ENCODE peak calls at places on chromosomes 3 and 15, in five cellular contexts. V is fibroblast of lung, B is AG10803, A is HCT116, W is cardiac fibroblast. Z is an unnamed sample.

GRCh38 chr3:59286791-59287531 is 237.1 kb upstream of the CFAP20DC start:
- DNase-seq in V (peak), B (peak), W (no peak), A (no peak), Z (no peak)

GRCh38 chr15:30865257-30865656 is 38.5 kb upstream of the FAN1 start:
- DNase-seq in V (no peak), W (no peak), B (no peak), A (no peak), Z (no peak)

GRCh38 chr3:152860736-152861135 is 25.8 kb downstream of the P2RY1 start:
- DNase-seq in A (no peak), V (no peak), B (no peak), W (no peak), Z (no peak)

GRCh38 chr3:80006315-80006714 is 238.5 kb upstream of the ROBO1 start:
- DNase-seq in A (no peak), V (no peak), W (no peak), B (no peak), Z (no peak)

GRCh38 chr3:120028271-120029047 is 65.8 kb downstream of the GSK3B start:
- DNase-seq in A (no peak), V (no peak), W (no peak), B (no peak), Z (no peak)

GRCh38 chr3:120469440-120470415 is 18.9 kb upstream of the FSTL1 start:
- DNase-seq in V (peak), W (no peak), B (peak), A (peak), Z (no peak)

GRCh38 chr15:40289140-40289775 is 6.4 kb upstream of the ANKRD63 start:
- DNase-seq in A (no peak), V (no peak), W (no peak), B (no peak), Z (no peak)

GRCh38 chr3:45087155-45087554 is 59.0 kb downstream of the CDCP1 start:
- DNase-seq in V (no peak), W (peak), A (no peak), B (no peak), Z (no peak)

GRCh38 chr3:178079966-178080365 is 456.3 kb upstream of the KCNMB2 start:
- DNase-seq in V (no peak), B (no peak), A (no peak), W (no peak), Z (no peak)

GRCh38 chr3:43307226-43307625 is 20.9 kb downstream of the SNRK start:
- DNase-seq in V (no peak), A (no peak), B (peak), W (no peak), Z (no peak)

GRCh38 chr3:128820252-128820839 is 59.1 kb upstream of the ACAD9 start:
- DNase-seq in B (no peak), A (no peak), V (no peak), W (no peak), Z (no peak)

GRCh38 chr3:51684971-51685751 is 14.1 kb downstream of the TEX264 start:
- DNase-seq in A (no peak), W (no peak), V (no peak), B (no peak), Z (no peak)

GRCh38 chr15:74826372-74826819 is at the start of gene CPLX3:
- DNase-seq in W (peak), A (no peak), B (no peak), V (no peak), Z (no peak)

GRCh38 chr3:189806171-189806951 is 175.2 kb downstream of the TP63 start:
- DNase-seq in V (peak), W (peak), A (no peak), B (peak), Z (no peak)

GRCh38 chr3:175105066-175105465 is 245.9 kb downstream of the NAALADL2 start:
- DNase-seq in V (peak), A (no peak), W (no peak), B (peak), Z (no peak)

GRCh38 chr3:70064194-70064787 is 64.8 kb downstream of the SAMMSON start:
- DNase-seq in V (peak), W (peak), B (peak), A (peak), Z (no peak)

GRCh38 chr3:4426261-4426781 is 40.7 kb downstream of the SUMF1 start:
- DNase-seq in W (peak), B (peak), V (peak), A (no peak), Z (no peak)

GRCh38 chr15:48352474-48353072 is 21.3 kb downstream of the DUT start:
- DNase-seq in A (peak), B (peak), W (peak), V (peak), Z (no peak)

DNA sequence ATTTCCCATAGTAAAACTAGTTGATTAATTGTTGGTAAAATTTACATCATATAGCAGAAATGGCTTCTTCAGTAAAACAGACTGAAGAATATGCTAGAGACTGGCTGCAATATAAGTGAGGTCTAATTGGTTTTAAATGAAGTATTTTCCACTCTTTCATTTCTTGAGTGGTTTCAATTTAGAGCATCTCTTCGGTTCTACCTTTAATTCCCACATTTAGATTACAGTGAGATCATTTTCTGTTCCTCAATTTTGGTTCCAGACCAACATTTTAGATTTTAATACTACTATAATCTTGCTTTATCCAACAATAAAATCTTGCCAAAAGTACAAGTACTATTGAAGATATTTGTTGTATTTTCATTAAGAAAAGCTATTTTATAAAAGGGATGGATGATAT is 1.0 kb upstream of the LRCH3 start:
- DNase-seq in V (no peak), W (no peak), A (no peak), B (no peak), Z (no peak)
- H3K4me3 ChIP-seq in V (no peak), W (no peak), A (no peak), B (no peak), Z (no peak)

DNA sequence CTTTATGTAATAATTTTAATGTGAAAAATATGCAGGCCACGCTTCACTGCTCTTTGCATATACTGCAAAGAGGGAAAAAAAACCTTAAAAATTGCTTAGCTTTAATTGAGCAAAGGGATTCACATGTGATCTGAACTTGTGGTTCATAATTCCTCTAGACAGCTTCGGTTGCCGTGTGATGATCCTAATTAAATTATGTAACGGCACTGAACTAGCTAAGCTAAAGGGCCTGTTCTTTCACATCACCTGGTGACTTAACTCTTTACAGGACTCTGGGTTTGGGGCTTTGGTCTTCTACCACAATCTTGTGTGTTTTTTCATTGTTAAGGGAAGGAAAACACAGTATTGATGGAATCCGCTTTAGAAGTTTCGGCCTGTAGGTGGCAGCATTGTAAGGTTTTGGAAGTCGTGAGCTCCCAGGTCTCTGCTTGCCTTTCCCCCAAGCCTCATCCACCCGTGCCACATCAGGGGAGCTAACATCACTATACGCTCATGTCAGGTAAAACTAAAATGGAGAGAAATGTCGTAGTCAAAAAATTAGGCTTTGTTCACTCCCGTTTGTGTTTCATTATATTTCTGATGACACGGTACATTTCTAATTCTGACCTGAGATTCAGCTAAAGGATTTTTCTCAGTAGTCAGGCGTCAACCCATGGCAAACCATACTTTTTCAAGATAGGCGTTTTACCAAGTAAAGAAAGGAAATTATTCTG is 205.6 kb upstream of the DPH6 start:
- DNase-seq in W (peak), V (peak), A (peak), B (peak), Z (no peak)
- TF ChIP-seq CTCF in W (peak), V (peak), A (peak), B (peak), Z (peak)

GRCh38 chr3:46370784-46371183 is at the start of gene CCR5:
- DNase-seq in V (peak), W (no peak), B (no peak), A (no peak), Z (no peak)
- H3K4me3 ChIP-seq in V (no peak), W (no peak), B (no peak), A (no peak), Z (no peak)

GRCh38 chr3:8503461-8503860 is 1.8 kb downstream of the LMCD1 start:
- DNase-seq in A (no peak), B (no peak), V (peak), W (no peak), Z (no peak)

GRCh38 chr3:8504611-8504973 is 3.0 kb downstream of the LMCD1 start:
- DNase-seq in W (no peak), A (no peak), B (no peak), V (no peak), Z (no peak)

GRCh38 chr3:8501388-8502131 is at the start of gene LMCD1:
- DNase-seq in V (peak), A (peak), B (peak), W (peak), Z (peak)

GRCh38 chr3:8505621-8506020 is 4.0 kb downstream of the LMCD1 start:
- DNase-seq in W (no peak), B (no peak), V (no peak), A (no peak), Z (no peak)

DNA sequence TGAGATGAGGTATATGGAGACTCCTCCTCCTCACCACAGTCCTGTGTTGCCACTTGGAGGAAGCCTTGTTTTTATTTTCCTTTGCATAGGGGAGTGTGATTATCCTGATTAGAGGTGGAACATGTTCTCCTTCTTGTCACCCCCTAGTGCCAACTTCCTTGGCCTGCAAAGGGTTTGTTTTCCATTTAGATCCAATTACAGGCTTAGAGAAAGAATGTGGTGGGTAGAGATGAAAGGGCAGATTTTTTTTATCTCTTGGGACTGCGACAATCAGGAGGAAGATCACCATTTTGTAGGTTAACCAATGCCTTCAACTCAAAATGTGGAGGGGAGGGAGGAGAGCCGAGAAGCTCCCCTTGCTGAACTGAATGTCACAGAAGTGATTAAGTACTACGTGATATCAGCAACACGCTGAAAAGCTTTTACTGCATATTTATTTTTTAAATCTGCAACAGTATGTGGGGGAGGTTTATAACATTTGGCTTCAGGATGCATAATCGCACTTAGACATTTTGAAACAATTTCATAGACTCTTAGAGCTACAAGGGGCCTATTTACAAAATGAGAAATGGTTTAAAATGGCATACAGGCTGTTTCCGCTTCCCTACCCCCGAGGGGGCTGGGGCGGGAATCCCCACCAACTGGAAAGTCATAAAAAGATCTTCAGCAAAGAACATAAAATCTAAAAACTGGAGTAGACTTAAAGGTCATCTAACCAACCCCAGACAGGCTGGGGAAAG is 2.4 kb downstream of the LMCD1 start:
- DNase-seq in V (peak), A (no peak), W (peak), B (no peak), Z (no peak)
- TF ChIP-seq CTCF in V (no peak), A (no peak), W (no peak), B (peak), Z (no peak)

DNA sequence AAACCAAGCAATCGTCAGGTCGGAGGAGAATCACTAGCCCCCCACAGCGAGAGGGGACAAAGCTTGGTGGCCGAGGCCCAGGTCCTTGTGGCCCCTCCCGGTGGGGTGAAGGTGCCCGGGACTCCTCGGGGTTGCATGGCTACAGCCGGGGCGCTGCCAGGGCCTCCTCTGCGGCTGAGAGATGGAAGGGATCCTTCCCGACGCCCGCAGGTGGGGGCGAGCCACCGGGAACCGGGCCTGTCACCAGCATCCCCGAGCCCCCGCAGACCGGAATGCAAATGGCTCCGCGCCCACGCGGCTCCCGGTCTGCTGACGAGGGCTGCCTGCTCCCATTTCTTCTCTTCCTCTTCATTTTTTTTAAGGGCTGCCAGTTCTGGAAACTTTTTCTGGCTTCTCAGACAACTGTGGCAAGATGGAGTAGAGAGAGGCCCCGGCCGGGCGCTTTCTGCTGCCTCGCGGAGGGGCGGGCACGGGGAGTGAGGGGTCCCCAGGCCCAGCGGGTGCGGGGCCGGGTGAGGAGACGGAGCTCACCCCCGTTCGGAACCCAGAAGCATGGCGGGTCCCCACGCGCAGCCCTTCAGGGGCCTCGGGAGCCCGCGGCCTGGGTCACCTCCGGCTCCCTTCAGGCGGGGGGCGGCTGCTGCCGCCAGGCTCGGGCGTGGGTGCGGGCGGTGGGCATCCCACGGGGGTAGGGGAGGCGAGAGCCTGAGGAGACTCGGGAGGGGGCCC is 27.5 kb downstream of the MELTF start:
- DNase-seq in V (peak), A (no peak), W (peak), B (no peak), Z (no peak)
- H3K4me3 ChIP-seq in V (peak), A (no peak), W (peak), B (peak), Z (peak)

GRCh38 chr3:123546133-123546755 is 38.6 kb downstream of the HACD2 start:
- DNase-seq in A (no peak), B (peak), W (peak), V (peak), Z (peak)

GRCh38 chr3:123552768-123553167 is 32.1 kb downstream of the HACD2 start:
- DNase-seq in B (no peak), A (no peak), V (no peak), W (no peak), Z (no peak)

GRCh38 chr3:123547881-123548534 is 36.8 kb downstream of the HACD2 start:
- DNase-seq in B (no peak), W (peak), A (no peak), V (no peak), Z (no peak)

DNA sequence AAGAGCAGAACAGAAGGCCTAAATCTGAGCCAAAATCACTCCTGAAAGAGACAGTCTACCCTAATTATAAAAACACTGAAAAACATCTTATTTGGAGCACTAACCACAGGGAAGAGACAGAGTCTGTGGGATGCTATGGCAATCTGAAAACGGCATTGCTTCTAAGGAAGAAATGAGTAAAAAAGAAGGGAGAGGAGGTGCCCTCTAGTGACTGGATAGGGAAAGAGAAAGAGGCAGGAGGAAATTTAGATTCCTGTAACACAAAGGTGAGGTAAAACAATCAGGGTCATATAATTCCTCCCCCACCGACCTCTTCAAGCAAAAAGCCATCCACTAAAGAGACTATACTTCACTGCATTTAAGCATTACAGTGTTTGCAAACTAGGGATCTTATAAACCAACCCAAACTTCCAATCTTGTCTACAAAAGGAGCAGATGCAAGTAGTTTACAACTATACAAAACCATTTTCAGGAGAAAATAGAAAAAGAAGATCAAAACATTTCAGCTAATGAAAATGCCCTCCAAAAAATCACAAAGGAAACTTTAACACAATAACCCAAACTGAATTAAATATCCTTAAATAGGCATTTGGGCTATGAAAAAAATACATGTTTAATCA is 32.6 kb downstream of the HACD2 start:
- DNase-seq in W (peak), A (no peak), B (peak), V (no peak), Z (no peak)
- TF ChIP-seq CTCF in W (peak), A (peak), B (peak), V (peak), Z (peak)

GRCh38 chr3:196633658-196634151 is 5.8 kb upstream of the NRROS start:
- DNase-seq in W (no peak), V (no peak), B (no peak), A (no peak), Z (no peak)

GRCh38 chr3:196634851-196635250 is 4.6 kb upstream of the NRROS start:
- DNase-seq in A (no peak), B (no peak), V (no peak), W (no peak), Z (no peak)

GRCh38 chr3:196638922-196639516 is 475 bp upstream of the NRROS start:
- DNase-seq in A (no peak), V (no peak), B (no peak), W (peak), Z (no peak)

GRCh38 chr3:196634224-196634623 is 5.3 kb upstream of the NRROS start:
- DNase-seq in B (no peak), A (no peak), W (no peak), V (no peak), Z (no peak)

GRCh38 chr3:196636369-196637349 is 2.8 kb upstream of the NRROS start:
- DNase-seq in A (no peak), W (no peak), B (peak), V (no peak), Z (no peak)
- H3K4me3 ChIP-seq in A (no peak), W (no peak), B (peak), V (no peak), Z (no peak)

DNA sequence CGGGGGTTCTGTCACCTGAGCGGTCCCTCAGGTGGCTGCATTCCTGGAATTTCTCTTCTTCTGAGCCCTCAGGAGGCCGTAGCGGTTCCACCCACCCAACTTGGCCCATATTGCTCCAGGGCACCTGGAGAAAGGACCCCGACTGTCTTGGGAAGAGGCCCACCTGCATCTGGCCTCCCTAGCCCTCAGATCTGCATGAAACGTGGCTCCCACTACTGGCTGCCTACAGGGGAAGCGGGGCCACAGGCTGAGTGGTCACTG is 9.9 kb upstream of the ANPEP start:
- DNase-seq in W (no peak), B (no peak), A (no peak), V (no peak), Z (no peak)
- TF ChIP-seq CTCF in W (no peak), B (no peak), A (no peak), V (no peak), Z (no peak)

GRCh38 chr3:196645917-196646735 is 6.6 kb downstream of the NRROS start:
- DNase-seq in A (no peak), B (no peak), W (no peak), V (no peak), Z (no peak)
- H3K4me3 ChIP-seq in A (no peak), B (no peak), W (no peak), V (no peak), Z (no peak)

Z was measured in BJ.